ENCODE peak calls at places on chromosomes 11 and 22, in five cellular contexts. One of them, this sample, is unnamed.

GRCh38 chr11:93330446-93330984 is at the start of gene DEUP1:
- DNase-seq in fibroblast of pulmonary artery: no peak
- DNase-seq in A549: no peak
- DNase-seq in WTC11: peak; percentile 50
- DNase-seq in cardiac fibroblast: no peak
- DNase-seq in this sample: peak; percentile 67

GRCh38 chr11:61793829-61794204 is 1.1 kb downstream of the FEN1 start:
- DNase-seq in WTC11: no peak
- DNase-seq in cardiac fibroblast: no peak
- DNase-seq in fibroblast of pulmonary artery: no peak
- DNase-seq in A549: no peak
- DNase-seq in this sample: no peak

GRCh38 chr22:45317551-45318167 is 7.9 kb downstream of the FAM118A start:
- DNase-seq in cardiac fibroblast: peak; percentile 57
- DNase-seq in A549: peak; percentile 28
- DNase-seq in fibroblast of pulmonary artery: peak; percentile 53
- DNase-seq in WTC11: peak; percentile 41
- DNase-seq in this sample: no peak

GRCh38 chr11:104366321-104366734 is 202.4 kb upstream of the PDGFD start:
- DNase-seq in cardiac fibroblast: no peak
- DNase-seq in fibroblast of pulmonary artery: no peak
- DNase-seq in A549: no peak
- DNase-seq in WTC11: no peak
- DNase-seq in this sample: no peak

GRCh38 chr11:95339554-95339953 is 108.6 kb upstream of the SESN3 start:
- DNase-seq in A549: no peak
- DNase-seq in fibroblast of pulmonary artery: no peak
- DNase-seq in cardiac fibroblast: peak; percentile 18
- DNase-seq in WTC11: no peak
- DNase-seq in this sample: peak; percentile 52

GRCh38 chr11:116182356-116182966 is 590.3 kb downstream of the BUD13 start:
- DNase-seq in A549: no peak
- DNase-seq in WTC11: no peak
- DNase-seq in fibroblast of pulmonary artery: no peak
- DNase-seq in cardiac fibroblast: no peak
- DNase-seq in this sample: no peak

GRCh38 chr22:27663031-27663367 is 138.6 kb downstream of the MN1 start:
- DNase-seq in WTC11: no peak
- DNase-seq in fibroblast of pulmonary artery: no peak
- DNase-seq in A549: no peak
- DNase-seq in cardiac fibroblast: no peak
- DNase-seq in this sample: no peak

GRCh38 chr11:132099692-132100091 is 729.3 kb downstream of the NTM start:
- DNase-seq in cardiac fibroblast: no peak
- DNase-seq in WTC11: peak; percentile 76
- DNase-seq in fibroblast of pulmonary artery: no peak
- DNase-seq in A549: no peak
- DNase-seq in this sample: no peak

GRCh38 chr11:2955896-2956476 is 26.8 kb upstream of the PHLDA2 start:
- DNase-seq in WTC11: no peak
- DNase-seq in fibroblast of pulmonary artery: no peak
- DNase-seq in A549: no peak
- DNase-seq in cardiac fibroblast: no peak
- DNase-seq in this sample: no peak
- TF ChIP-seq CTCF in WTC11: no peak
- TF ChIP-seq CTCF in fibroblast of pulmonary artery: no peak
- TF ChIP-seq CTCF in A549: no peak
- TF ChIP-seq CTCF in cardiac fibroblast: no peak
- TF ChIP-seq CTCF in this sample: no peak

GRCh38 chr11:11229691-11230090 is 123.4 kb downstream of the CSNK2A3 start:
- DNase-seq in fibroblast of pulmonary artery: no peak
- DNase-seq in cardiac fibroblast: no peak
- DNase-seq in WTC11: no peak
- DNase-seq in A549: no peak
- DNase-seq in this sample: no peak
- TF ChIP-seq CTCF in fibroblast of pulmonary artery: no peak
- TF ChIP-seq CTCF in cardiac fibroblast: no peak
- TF ChIP-seq CTCF in WTC11: no peak
- TF ChIP-seq CTCF in A549: no peak
- TF ChIP-seq CTCF in this sample: no peak

GRCh38 chr11:118434553-118435232 is 1.6 kb upstream of the KMT2A start:
- DNase-seq in fibroblast of pulmonary artery: peak; percentile 48
- DNase-seq in A549: no peak
- DNase-seq in cardiac fibroblast: no peak
- DNase-seq in WTC11: peak; percentile 62
- DNase-seq in this sample: peak; percentile 65
- TF ChIP-seq CTCF in fibroblast of pulmonary artery: no peak
- TF ChIP-seq CTCF in A549: no peak
- TF ChIP-seq CTCF in cardiac fibroblast: no peak
- TF ChIP-seq CTCF in WTC11: no peak
- TF ChIP-seq CTCF in this sample: no peak

GRCh38 chr11:69718147-69718546 is 14.3 kb upstream of the FGF19 start:
- DNase-seq in WTC11: peak; percentile 85
- DNase-seq in A549: peak; percentile 38
- DNase-seq in cardiac fibroblast: peak; percentile 32
- DNase-seq in fibroblast of pulmonary artery: peak; percentile 22
- DNase-seq in this sample: peak; percentile 79
- TF ChIP-seq CTCF in WTC11: peak; percentile 75
- TF ChIP-seq CTCF in A549: peak; percentile 43
- TF ChIP-seq CTCF in cardiac fibroblast: peak; percentile 64
- TF ChIP-seq CTCF in fibroblast of pulmonary artery: peak; percentile 47
- TF ChIP-seq CTCF in this sample: peak; percentile 56

DNA sequence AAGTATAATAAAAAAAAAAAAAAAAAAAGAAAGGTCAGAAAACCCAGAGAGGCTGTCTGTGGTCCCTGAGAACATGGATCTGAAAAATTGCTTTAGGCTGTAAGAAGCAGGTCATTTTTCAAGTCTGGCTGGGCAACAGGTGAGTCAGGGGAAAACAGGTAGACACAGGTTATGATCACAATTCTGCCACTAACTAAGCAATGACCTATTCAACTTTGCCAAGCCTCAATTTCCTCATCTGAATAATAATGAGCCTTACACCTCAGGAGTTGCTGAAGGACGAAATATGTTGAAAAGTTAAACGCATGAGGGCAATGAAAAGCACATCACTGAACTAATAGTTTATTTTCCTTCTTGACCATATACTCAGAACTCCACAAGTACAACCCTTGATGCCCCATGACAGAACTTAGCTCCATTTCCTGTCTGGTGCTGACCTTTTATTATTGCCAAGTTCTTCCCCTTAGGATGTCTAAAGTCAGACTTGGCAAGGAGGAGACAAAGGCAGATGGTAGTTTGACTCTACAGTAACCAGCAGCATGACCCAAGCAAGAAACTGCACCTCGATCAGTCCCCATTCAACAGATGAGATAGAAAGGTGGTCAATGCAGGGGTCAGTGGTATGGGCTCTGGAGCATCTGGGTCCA is 93.6 kb downstream of the SYN3 start:
- DNase-seq in WTC11: no peak
- DNase-seq in A549: no peak
- DNase-seq in cardiac fibroblast: no peak
- DNase-seq in fibroblast of pulmonary artery: no peak
- DNase-seq in this sample: no peak
- TF ChIP-seq CTCF in WTC11: no peak
- TF ChIP-seq CTCF in A549: no peak
- TF ChIP-seq CTCF in cardiac fibroblast: no peak
- TF ChIP-seq CTCF in fibroblast of pulmonary artery: no peak
- TF ChIP-seq CTCF in this sample: no peak

GRCh38 chr11:102367364-102367763 is 20.4 kb downstream of the BIRC2 start:
- DNase-seq in A549: peak; percentile 29
- DNase-seq in cardiac fibroblast: peak; percentile 36
- DNase-seq in WTC11: no peak
- DNase-seq in fibroblast of pulmonary artery: peak; percentile 54
- DNase-seq in this sample: no peak
- TF ChIP-seq CTCF in A549: peak; percentile 46
- TF ChIP-seq CTCF in cardiac fibroblast: no peak
- TF ChIP-seq CTCF in WTC11: no peak
- TF ChIP-seq CTCF in fibroblast of pulmonary artery: peak; percentile 17
- TF ChIP-seq CTCF in this sample: peak; percentile 11